ENCODE peak calls at places on chromosomes 4 and X, in nine cellular contexts. One of them, this sample, is unnamed.

GRCh38 chr4:86935833-86936721 is 1.3 kb downstream of the AFF1 start:
- DNase-seq in A549: peak
- DNase-seq in bronchial epithelial cell: peak
- DNase-seq in OCI-LY7: peak
- DNase-seq in neural crest cell: no peak
- DNase-seq in tibial artery: peak
- DNase-seq in dorsolateral prefrontal cortex: peak
- DNase-seq in heart left ventricle: peak
- DNase-seq in fibroblast of pulmonary artery: peak
- DNase-seq in this sample: peak

GRCh38 chrX:56343231-56343630 is 111.1 kb downstream of the KLF8 start:
- DNase-seq in A549: no peak
- DNase-seq in bronchial epithelial cell: no peak
- DNase-seq in OCI-LY7: no peak
- DNase-seq in neural crest cell: no peak
- DNase-seq in tibial artery: no peak
- DNase-seq in dorsolateral prefrontal cortex: no peak
- DNase-seq in heart left ventricle: no peak
- DNase-seq in fibroblast of pulmonary artery: no peak
- DNase-seq in this sample: no peak

GRCh38 chrX:137574102-137574783 is 8.3 kb downstream of the ZIC3 start:
- DNase-seq in A549: no peak
- DNase-seq in bronchial epithelial cell: no peak
- DNase-seq in OCI-LY7: no peak
- DNase-seq in neural crest cell: no peak
- DNase-seq in tibial artery: no peak
- DNase-seq in dorsolateral prefrontal cortex: no peak
- DNase-seq in heart left ventricle: no peak
- DNase-seq in fibroblast of pulmonary artery: no peak
- DNase-seq in this sample: no peak

GRCh38 chr4:85861064-85861767 is 386.3 kb downstream of the ARHGAP24 start:
- DNase-seq in A549: no peak
- DNase-seq in bronchial epithelial cell: peak
- DNase-seq in OCI-LY7: no peak
- DNase-seq in neural crest cell: no peak
- DNase-seq in tibial artery: no peak
- DNase-seq in dorsolateral prefrontal cortex: no peak
- DNase-seq in heart left ventricle: no peak
- DNase-seq in fibroblast of pulmonary artery: peak
- DNase-seq in this sample: peak

GRCh38 chrX:43953218-43953617 is 20.0 kb downstream of the NDP start:
- DNase-seq in A549: no peak
- DNase-seq in bronchial epithelial cell: no peak
- DNase-seq in OCI-LY7: no peak
- DNase-seq in neural crest cell: no peak
- DNase-seq in tibial artery: no peak
- DNase-seq in dorsolateral prefrontal cortex: no peak
- DNase-seq in heart left ventricle: no peak
- DNase-seq in fibroblast of pulmonary artery: no peak
- DNase-seq in this sample: no peak

GRCh38 chr4:1554876-1555265 is 129.2 kb downstream of the FAM53A start:
- DNase-seq in A549: no peak
- DNase-seq in bronchial epithelial cell: no peak
- DNase-seq in OCI-LY7: no peak
- DNase-seq in neural crest cell: no peak
- DNase-seq in tibial artery: no peak
- DNase-seq in dorsolateral prefrontal cortex: no peak
- DNase-seq in heart left ventricle: no peak
- DNase-seq in fibroblast of pulmonary artery: no peak
- DNase-seq in this sample: no peak

GRCh38 chr4:43331226-43332078 is 438.9 kb downstream of the GRXCR1 start:
- DNase-seq in A549: no peak
- DNase-seq in bronchial epithelial cell: peak
- DNase-seq in OCI-LY7: no peak
- DNase-seq in neural crest cell: no peak
- DNase-seq in tibial artery: no peak
- DNase-seq in dorsolateral prefrontal cortex: no peak
- DNase-seq in heart left ventricle: no peak
- DNase-seq in fibroblast of pulmonary artery: peak
- DNase-seq in this sample: peak

GRCh38 chr4:101785476-101785875 is 5.1 kb upstream of the BANK1 start:
- DNase-seq in A549: no peak
- DNase-seq in bronchial epithelial cell: no peak
- DNase-seq in OCI-LY7: no peak
- DNase-seq in neural crest cell: no peak
- DNase-seq in tibial artery: no peak
- DNase-seq in dorsolateral prefrontal cortex: no peak
- DNase-seq in heart left ventricle: no peak
- DNase-seq in fibroblast of pulmonary artery: peak
- DNase-seq in this sample: no peak

GRCh38 chr4:120843840-120844527 is 78.5 kb downstream of the PRDM5 start:
- DNase-seq in A549: peak
- DNase-seq in bronchial epithelial cell: no peak
- DNase-seq in OCI-LY7: peak
- DNase-seq in neural crest cell: no peak
- DNase-seq in tibial artery: no peak
- DNase-seq in dorsolateral prefrontal cortex: no peak
- DNase-seq in heart left ventricle: no peak
- DNase-seq in fibroblast of pulmonary artery: no peak
- DNase-seq in this sample: no peak

GRCh38 chrX:31272472-31272775 is 200.6 kb upstream of the FTHL17 start:
- DNase-seq in A549: no peak
- DNase-seq in bronchial epithelial cell: no peak
- DNase-seq in OCI-LY7: no peak
- DNase-seq in neural crest cell: no peak
- DNase-seq in tibial artery: no peak
- DNase-seq in dorsolateral prefrontal cortex: no peak
- DNase-seq in heart left ventricle: no peak
- DNase-seq in fibroblast of pulmonary artery: no peak
- DNase-seq in this sample: no peak

GRCh38 chr4:76562161-76562560 is 127.1 kb downstream of the SHROOM3 start:
- DNase-seq in A549: no peak
- DNase-seq in bronchial epithelial cell: peak
- DNase-seq in OCI-LY7: no peak
- DNase-seq in neural crest cell: no peak
- DNase-seq in tibial artery: no peak
- DNase-seq in dorsolateral prefrontal cortex: no peak
- DNase-seq in heart left ventricle: no peak
- DNase-seq in fibroblast of pulmonary artery: peak
- DNase-seq in this sample: peak

GRCh38 chrX:111035256-111035655 is 60.7 kb upstream of the PAK3 start:
- DNase-seq in A549: no peak
- DNase-seq in bronchial epithelial cell: no peak
- DNase-seq in OCI-LY7: no peak
- DNase-seq in neural crest cell: no peak
- DNase-seq in tibial artery: no peak
- DNase-seq in dorsolateral prefrontal cortex: no peak
- DNase-seq in heart left ventricle: no peak
- DNase-seq in fibroblast of pulmonary artery: no peak
- DNase-seq in this sample: no peak

GRCh38 chr4:2643555-2643954 is 107.1 kb downstream of the FAM193A start:
- DNase-seq in A549: no peak
- DNase-seq in bronchial epithelial cell: no peak
- DNase-seq in OCI-LY7: no peak
- DNase-seq in neural crest cell: no peak
- DNase-seq in tibial artery: no peak
- DNase-seq in dorsolateral prefrontal cortex: no peak
- DNase-seq in heart left ventricle: no peak
- DNase-seq in fibroblast of pulmonary artery: no peak
- DNase-seq in this sample: no peak

GRCh38 chr4:133802741-133803140 is 398.8 kb downstream of the PABPC4L start:
- DNase-seq in A549: no peak
- DNase-seq in bronchial epithelial cell: peak
- DNase-seq in OCI-LY7: no peak
- DNase-seq in neural crest cell: no peak
- DNase-seq in tibial artery: no peak
- DNase-seq in dorsolateral prefrontal cortex: no peak
- DNase-seq in heart left ventricle: no peak
- DNase-seq in fibroblast of pulmonary artery: peak
- DNase-seq in this sample: no peak

GRCh38 chr4:146040623-146041022 is 102.0 kb upstream of the ZNF827 start:
- DNase-seq in A549: no peak
- DNase-seq in bronchial epithelial cell: no peak
- DNase-seq in OCI-LY7: no peak
- DNase-seq in neural crest cell: no peak
- DNase-seq in tibial artery: no peak
- DNase-seq in dorsolateral prefrontal cortex: no peak
- DNase-seq in heart left ventricle: no peak
- DNase-seq in fibroblast of pulmonary artery: no peak
- DNase-seq in this sample: no peak

GRCh38 chr4:170281027-170281426 is 191.3 kb upstream of the AADAT start:
- DNase-seq in A549: no peak
- DNase-seq in bronchial epithelial cell: no peak
- DNase-seq in OCI-LY7: no peak
- DNase-seq in neural crest cell: no peak
- DNase-seq in tibial artery: no peak
- DNase-seq in dorsolateral prefrontal cortex: no peak
- DNase-seq in heart left ventricle: no peak
- DNase-seq in fibroblast of pulmonary artery: no peak
- DNase-seq in this sample: no peak

GRCh38 chrX:100263650-100264049 is 146.4 kb downstream of the PCDH19 start:
- DNase-seq in A549: no peak
- DNase-seq in bronchial epithelial cell: peak
- DNase-seq in OCI-LY7: no peak
- DNase-seq in neural crest cell: no peak
- DNase-seq in tibial artery: no peak
- DNase-seq in dorsolateral prefrontal cortex: no peak
- DNase-seq in heart left ventricle: no peak
- DNase-seq in fibroblast of pulmonary artery: no peak
- DNase-seq in this sample: peak

DNA sequence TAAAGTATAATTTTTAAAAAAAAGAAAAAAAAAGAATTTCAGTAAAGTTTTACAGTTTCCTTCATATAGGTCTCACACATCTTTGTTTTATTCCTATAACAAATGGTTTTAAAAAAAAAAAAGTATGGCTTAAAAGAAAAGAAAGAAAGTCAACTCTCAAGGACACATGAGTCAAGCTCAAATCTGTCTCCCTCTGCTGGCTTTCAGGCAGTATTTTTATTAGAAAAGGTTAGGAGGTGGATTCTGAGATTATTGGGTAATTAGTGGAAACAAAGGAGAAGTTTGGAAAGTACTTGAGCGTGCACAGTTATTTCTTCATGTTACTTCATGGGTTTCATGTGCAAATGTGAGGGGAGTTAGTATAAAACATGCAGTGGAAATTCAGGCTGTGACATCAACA is 36.6 kb upstream of the BTC start:
- DNase-seq in A549: peak
- DNase-seq in bronchial epithelial cell: no peak
- DNase-seq in OCI-LY7: no peak
- DNase-seq in neural crest cell: no peak
- DNase-seq in tibial artery: no peak
- DNase-seq in dorsolateral prefrontal cortex: no peak
- DNase-seq in heart left ventricle: no peak
- DNase-seq in fibroblast of pulmonary artery: peak
- DNase-seq in this sample: no peak
- TF ChIP-seq CTCF in A549: no peak
- TF ChIP-seq CTCF in bronchial epithelial cell: peak
- TF ChIP-seq CTCF in OCI-LY7: peak
- TF ChIP-seq CTCF in neural crest cell: peak
- TF ChIP-seq CTCF in tibial artery: no peak
- TF ChIP-seq CTCF in dorsolateral prefrontal cortex: no peak
- TF ChIP-seq CTCF in heart left ventricle: no peak
- TF ChIP-seq CTCF in fibroblast of pulmonary artery: peak
- TF ChIP-seq CTCF in this sample: no peak

GRCh38 chrX:131745942-131746489 is 202.1 kb downstream of the OR13H1 start:
- DNase-seq in A549: no peak
- DNase-seq in bronchial epithelial cell: no peak
- DNase-seq in OCI-LY7: no peak
- DNase-seq in neural crest cell: no peak
- DNase-seq in tibial artery: no peak
- DNase-seq in dorsolateral prefrontal cortex: no peak
- DNase-seq in heart left ventricle: no peak
- DNase-seq in fibroblast of pulmonary artery: no peak
- DNase-seq in this sample: no peak

GRCh38 chrX:131741103-131741581 is 197.3 kb downstream of the OR13H1 start:
- DNase-seq in A549: peak
- DNase-seq in bronchial epithelial cell: no peak
- DNase-seq in OCI-LY7: no peak
- DNase-seq in neural crest cell: no peak
- DNase-seq in tibial artery: no peak
- DNase-seq in dorsolateral prefrontal cortex: peak
- DNase-seq in heart left ventricle: no peak
- DNase-seq in fibroblast of pulmonary artery: no peak
- DNase-seq in this sample: no peak

GRCh38 chrX:131747173-131747572 is 203.3 kb downstream of the OR13H1 start:
- DNase-seq in A549: peak
- DNase-seq in bronchial epithelial cell: no peak
- DNase-seq in OCI-LY7: no peak
- DNase-seq in neural crest cell: no peak
- DNase-seq in tibial artery: no peak
- DNase-seq in dorsolateral prefrontal cortex: peak
- DNase-seq in heart left ventricle: no peak
- DNase-seq in fibroblast of pulmonary artery: no peak
- DNase-seq in this sample: peak

GRCh38 chrX:131746491-131746968 is 202.7 kb downstream of the OR13H1 start:
- DNase-seq in A549: peak
- DNase-seq in bronchial epithelial cell: no peak
- DNase-seq in OCI-LY7: peak
- DNase-seq in neural crest cell: no peak
- DNase-seq in tibial artery: no peak
- DNase-seq in dorsolateral prefrontal cortex: peak
- DNase-seq in heart left ventricle: no peak
- DNase-seq in fibroblast of pulmonary artery: no peak
- DNase-seq in this sample: peak
- TF ChIP-seq CTCF in A549: peak
- TF ChIP-seq CTCF in bronchial epithelial cell: no peak
- TF ChIP-seq CTCF in OCI-LY7: peak
- TF ChIP-seq CTCF in neural crest cell: no peak
- TF ChIP-seq CTCF in tibial artery: no peak
- TF ChIP-seq CTCF in dorsolateral prefrontal cortex: peak
- TF ChIP-seq CTCF in heart left ventricle: peak
- TF ChIP-seq CTCF in fibroblast of pulmonary artery: no peak
- TF ChIP-seq CTCF in this sample: peak

GRCh38 chr4:24195976-24196736 is 306.3 kb upstream of the PPARGC1A start:
- DNase-seq in A549: no peak
- DNase-seq in bronchial epithelial cell: no peak
- DNase-seq in OCI-LY7: no peak
- DNase-seq in neural crest cell: no peak
- DNase-seq in tibial artery: no peak
- DNase-seq in dorsolateral prefrontal cortex: no peak
- DNase-seq in heart left ventricle: no peak
- DNase-seq in fibroblast of pulmonary artery: no peak
- DNase-seq in this sample: no peak
- TF ChIP-seq CTCF in A549: no peak
- TF ChIP-seq CTCF in bronchial epithelial cell: no peak
- TF ChIP-seq CTCF in OCI-LY7: no peak
- TF ChIP-seq CTCF in neural crest cell: no peak
- TF ChIP-seq CTCF in tibial artery: no peak
- TF ChIP-seq CTCF in dorsolateral prefrontal cortex: no peak
- TF ChIP-seq CTCF in heart left ventricle: peak
- TF ChIP-seq CTCF in fibroblast of pulmonary artery: no peak
- TF ChIP-seq CTCF in this sample: no peak

GRCh38 chr4:125749354-125749753 is 434.6 kb downstream of the FAT4 start:
- DNase-seq in A549: no peak
- DNase-seq in bronchial epithelial cell: no peak
- DNase-seq in OCI-LY7: no peak
- DNase-seq in neural crest cell: no peak
- DNase-seq in tibial artery: no peak
- DNase-seq in dorsolateral prefrontal cortex: no peak
- DNase-seq in heart left ventricle: no peak
- DNase-seq in fibroblast of pulmonary artery: no peak
- DNase-seq in this sample: no peak

GRCh38 chr4:125750399-125750798 is 435.6 kb downstream of the FAT4 start:
- DNase-seq in A549: no peak
- DNase-seq in bronchial epithelial cell: no peak
- DNase-seq in OCI-LY7: no peak
- DNase-seq in neural crest cell: no peak
- DNase-seq in tibial artery: no peak
- DNase-seq in dorsolateral prefrontal cortex: no peak
- DNase-seq in heart left ventricle: no peak
- DNase-seq in fibroblast of pulmonary artery: no peak
- DNase-seq in this sample: no peak

GRCh38 chr4:125750827-125751466 is 436.2 kb downstream of the FAT4 start:
- DNase-seq in A549: peak
- DNase-seq in bronchial epithelial cell: no peak
- DNase-seq in OCI-LY7: no peak
- DNase-seq in neural crest cell: no peak
- DNase-seq in tibial artery: peak
- DNase-seq in dorsolateral prefrontal cortex: peak
- DNase-seq in heart left ventricle: no peak
- DNase-seq in fibroblast of pulmonary artery: peak
- DNase-seq in this sample: peak
- TF ChIP-seq CTCF in A549: peak
- TF ChIP-seq CTCF in bronchial epithelial cell: peak
- TF ChIP-seq CTCF in OCI-LY7: no peak
- TF ChIP-seq CTCF in neural crest cell: peak
- TF ChIP-seq CTCF in tibial artery: no peak
- TF ChIP-seq CTCF in dorsolateral prefrontal cortex: peak
- TF ChIP-seq CTCF in heart left ventricle: peak
- TF ChIP-seq CTCF in fibroblast of pulmonary artery: peak
- TF ChIP-seq CTCF in this sample: no peak

This sample was measured in MCF 10A.